ENCODE peak calls at places on chromosomes 11 and 22, in nine cellular contexts. H is amniotic stem cell; S is caudate nucleus; K is NCI-H1092; Q is kidney glomerular epithelial cell; R is stimulated activated CD8-positive, alpha-beta memory T cell treated with anti-CD3 and anti-CD28 coated beads, Interleukin-7, amount 100 ng/mL, for 1 hour; C is lower lobe of right lung; Y is dermis blood vessel endothelial cell; L is AG08395. E is an unnamed sample.

GRCh38 chr11:8777907-8778767 is 95.5 kb downstream of the RPL27A start:
- DNase-seq in H (no peak), S (no peak), K (no peak), Q (peak), R (no peak), C (no peak), Y (no peak), L (peak), E (no peak)

GRCh38 chr22:23357028-23357427 is 176.7 kb downstream of the BCR start:
- DNase-seq in H (no peak), S (no peak), K (no peak), Q (no peak), R (no peak), C (no peak), Y (peak), L (no peak), E (no peak)

GRCh38 chr11:69643646-69644045 is 2.7 kb downstream of the CCND1 start:
- DNase-seq in H (no peak), S (no peak), K (no peak), Q (no peak), R (no peak), C (no peak), Y (no peak), L (no peak), E (no peak)

GRCh38 chr22:33984211-33984610 is 63.9 kb upstream of the LARGE1 start:
- DNase-seq in H (no peak), S (no peak), K (no peak), Q (no peak), R (no peak), C (no peak), Y (no peak), L (no peak), E (no peak)

GRCh38 chr11:108871152-108871551 is 206.3 kb downstream of the DDX10 start:
- DNase-seq in H (no peak), S (peak), K (peak), Q (peak), R (no peak), C (no peak), Y (peak), L (peak), E (no peak)

GRCh38 chr11:77842451-77843121 is 21.6 kb downstream of the AAMDC start:
- DNase-seq in H (no peak), S (no peak), K (no peak), Q (no peak), R (no peak), C (no peak), Y (peak), L (no peak), E (no peak)

GRCh38 chr22:28821452-28821851 is 21.1 kb upstream of the XBP1 start:
- DNase-seq in H (no peak), S (no peak), K (no peak), Q (no peak), R (no peak), C (no peak), Y (no peak), L (no peak), E (no peak)

GRCh38 chr11:27972432-27973170 is 135.4 kb downstream of the KIF18A start:
- DNase-seq in H (no peak), S (no peak), K (no peak), Q (peak), R (no peak), C (no peak), Y (no peak), L (peak), E (no peak)

GRCh38 chr22:40176921-40177737 is 596 bp upstream of the TNRC6B start:
- DNase-seq in H (peak), S (no peak), K (no peak), Q (peak), R (peak), C (no peak), Y (peak), L (peak), E (no peak)

GRCh38 chr11:86617502-86617901 is 54.9 kb downstream of the ME3 start:
- DNase-seq in H (peak), S (no peak), K (no peak), Q (no peak), R (no peak), C (no peak), Y (no peak), L (no peak), E (no peak)

GRCh38 chr11:132650969-132651720 is 881.2 kb downstream of the OPCML start:
- DNase-seq in H (no peak), S (no peak), K (no peak), Q (no peak), R (no peak), C (no peak), Y (no peak), L (no peak), E (no peak)

GRCh38 chr22:38135133-38135706 is 24.7 kb upstream of the BAIAP2L2 start:
- DNase-seq in H (no peak), S (no peak), K (no peak), Q (peak), R (no peak), C (no peak), Y (peak), L (peak), E (no peak)

GRCh38 chr11:63682045-63682915 is 980 bp downstream of the RTN3 start:
- DNase-seq in H (no peak), S (peak), K (peak), Q (no peak), R (no peak), C (peak), Y (peak), L (peak), E (peak)

GRCh38 chr22:44496305-44496704 is 1.7 kb downstream of the RTL6 start:
- DNase-seq in H (no peak), S (no peak), K (no peak), Q (no peak), R (no peak), C (peak), Y (no peak), L (no peak), E (no peak)

GRCh38 chr22:46595545-46595944 is 24.6 kb upstream of the GRAMD4 start:
- DNase-seq in H (no peak), S (no peak), K (no peak), Q (no peak), R (no peak), C (no peak), Y (no peak), L (no peak), E (no peak)

GRCh38 chr11:121352301-121352891 is 59.8 kb downstream of the SC5D start:
- DNase-seq in H (no peak), S (peak), K (peak), Q (no peak), R (no peak), C (no peak), Y (no peak), L (no peak), E (peak)

GRCh38 chr22:38706885-38707180 is 1.1 kb downstream of the GTPBP1 start:
- DNase-seq in H (no peak), S (no peak), K (no peak), Q (no peak), R (no peak), C (no peak), Y (no peak), L (peak), E (no peak)

GRCh38 chr11:64893194-64894069 is 15.0 kb upstream of the EHD1 start:
- DNase-seq in H (no peak), S (no peak), K (no peak), Q (no peak), R (no peak), C (no peak), Y (no peak), L (no peak), E (no peak)

GRCh38 chr11:31887180-31887579 is 76.1 kb upstream of the PAX6 start:
- DNase-seq in H (no peak), S (no peak), K (no peak), Q (no peak), R (no peak), C (no peak), Y (peak), L (no peak), E (no peak)

GRCh38 chr11:76615950-76616349 is 54.6 kb downstream of the LRRC32 start:
- DNase-seq in H (no peak), S (no peak), K (peak), Q (no peak), R (no peak), C (no peak), Y (peak), L (peak), E (no peak)

GRCh38 chr22:48320671-48321515 is 1506.8 kb downstream of the BRD1 start:
- DNase-seq in H (no peak), S (no peak), K (no peak), Q (no peak), R (no peak), C (peak), Y (no peak), L (no peak), E (no peak)

GRCh38 chr11:126489791-126490190 is 134.3 kb downstream of the ST3GAL4 start:
- DNase-seq in H (no peak), S (no peak), K (no peak), Q (no peak), R (no peak), C (no peak), Y (no peak), L (no peak), E (no peak)

GRCh38 chr11:64609436-64610047 is 18.5 kb downstream of the SLC22A12 start:
- DNase-seq in H (no peak), S (no peak), K (no peak), Q (no peak), R (no peak), C (no peak), Y (no peak), L (peak), E (no peak)

GRCh38 chr11:74347381-74347780 is 35.9 kb upstream of the P4HA3 start:
- DNase-seq in H (no peak), S (no peak), K (no peak), Q (no peak), R (no peak), C (no peak), Y (peak), L (no peak), E (no peak)

GRCh38 chr11:69892986-69893555 is 73.9 kb upstream of the FGF3 start:
- DNase-seq in H (no peak), S (no peak), K (no peak), Q (no peak), R (no peak), C (peak), Y (no peak), L (no peak), E (no peak)

GRCh38 chr22:50326959-50327710 is at the start of gene DENND6B:
- DNase-seq in H (peak), S (peak), K (peak), Q (peak), R (peak), C (peak), Y (peak), L (peak), E (peak)

GRCh38 chr11:45803981-45804805 is 756 bp upstream of the SLC35C1 start:
- DNase-seq in H (no peak), S (peak), K (peak), Q (peak), R (peak), C (peak), Y (peak), L (peak), E (peak)

GRCh38 chr22:17194213-17194612 is 25.0 kb downstream of the ADA2 start:
- DNase-seq in H (no peak), S (no peak), K (no peak), Q (no peak), R (no peak), C (no peak), Y (no peak), L (no peak), E (no peak)

GRCh38 chr22:48902983-48903650 is 924.6 kb downstream of the BRD1 start:
- DNase-seq in H (no peak), S (no peak), K (no peak), Q (no peak), R (no peak), C (no peak), Y (no peak), L (no peak), E (no peak)

GRCh38 chr11:13108416-13108815 is 99.3 kb downstream of the RASSF10 start:
- DNase-seq in H (no peak), S (no peak), K (no peak), Q (no peak), R (no peak), C (no peak), Y (no peak), L (no peak), E (no peak)

GRCh38 chr11:122440783-122441701 is 214.5 kb upstream of the UBASH3B start:
- DNase-seq in H (no peak), S (peak), K (peak), Q (no peak), R (no peak), C (no peak), Y (peak), L (peak), E (peak)

GRCh38 chr11:28537822-28538221 is 429.6 kb downstream of the METTL15 start:
- DNase-seq in H (no peak), S (no peak), K (no peak), Q (no peak), R (no peak), C (no peak), Y (no peak), L (no peak), E (no peak)

GRCh38 chr22:37636186-37636948 is 3.1 kb upstream of the SH3BP1 start:
- DNase-seq in H (no peak), S (no peak), K (no peak), Q (no peak), R (no peak), C (no peak), Y (no peak), L (peak), E (no peak)

GRCh38 chr11:66315498-66315885 is 1.4 kb downstream of the CD248 start:
- DNase-seq in H (no peak), S (no peak), K (no peak), Q (no peak), R (no peak), C (no peak), Y (no peak), L (no peak), E (no peak)

E was measured in C1 segment of cervical spinal cord.